ENCODE peak calls at places on chromosomes 7 and 10, in four cellular contexts. One of them, this sample, is unnamed.

GRCh38 chr10:71623098-71623985 is 96.2 kb downstream of the C10orf105 start:
- DNase-seq in NT2/D1: no peak
- DNase-seq in mesendoderm: peak; percentile 68
- DNase-seq in mammary epithelial cell: no peak
- DNase-seq in this sample: no peak

GRCh38 chr10:36026081-36026480 is 384.0 kb upstream of the FZD8 start:
- DNase-seq in NT2/D1: no peak
- DNase-seq in mesendoderm: no peak
- DNase-seq in mammary epithelial cell: no peak
- DNase-seq in this sample: no peak

GRCh38 chr10:129459762-129460539 is 7.1 kb upstream of the MGMT start:
- DNase-seq in NT2/D1: no peak
- DNase-seq in mesendoderm: no peak
- DNase-seq in mammary epithelial cell: no peak
- DNase-seq in this sample: no peak

GRCh38 chr10:14549496-14549895 is 218.8 kb upstream of the FRMD4A start:
- DNase-seq in NT2/D1: no peak
- DNase-seq in mesendoderm: no peak
- DNase-seq in mammary epithelial cell: no peak
- DNase-seq in this sample: no peak

GRCh38 chr10:43923328-43923727 is 274.6 kb upstream of the ZNF32 start:
- DNase-seq in NT2/D1: no peak
- DNase-seq in mesendoderm: no peak
- DNase-seq in mammary epithelial cell: no peak
- DNase-seq in this sample: no peak

GRCh38 chr7:126443951-126444350 is 808.8 kb downstream of the GRM8 start:
- DNase-seq in NT2/D1: no peak
- DNase-seq in mesendoderm: no peak
- DNase-seq in mammary epithelial cell: peak; percentile 6
- DNase-seq in this sample: no peak

GRCh38 chr7:111292026-111292430 is 201.1 kb downstream of the LRRN3 start:
- DNase-seq in NT2/D1: no peak
- DNase-seq in mesendoderm: no peak
- DNase-seq in mammary epithelial cell: no peak
- DNase-seq in this sample: no peak

GRCh38 chr7:861222-861621 is 15.1 kb upstream of the GET4 start:
- DNase-seq in NT2/D1: no peak
- DNase-seq in mesendoderm: no peak
- DNase-seq in mammary epithelial cell: no peak
- DNase-seq in this sample: no peak

GRCh38 chr10:79313320-79313719 is 33.9 kb upstream of the PPIF start:
- DNase-seq in NT2/D1: no peak
- DNase-seq in mesendoderm: no peak
- DNase-seq in mammary epithelial cell: no peak
- DNase-seq in this sample: no peak

GRCh38 chr10:48551796-48552591 is 52.9 kb downstream of the ARHGAP22 start:
- DNase-seq in NT2/D1: no peak
- DNase-seq in mesendoderm: peak; percentile 49
- DNase-seq in mammary epithelial cell: peak; percentile 11
- DNase-seq in this sample: peak; percentile 18

GRCh38 chr10:35335718-35336083 is 608 bp upstream of the CCNY start:
- DNase-seq in NT2/D1: no peak
- DNase-seq in mesendoderm: peak; percentile 41
- DNase-seq in mammary epithelial cell: peak; percentile 28
- DNase-seq in this sample: no peak

GRCh38 chr10:21533577-21534475 is at the start of gene MLLT10:
- DNase-seq in NT2/D1: peak; percentile 91
- DNase-seq in mesendoderm: peak; percentile 99
- DNase-seq in mammary epithelial cell: peak; percentile 92
- DNase-seq in this sample: peak; percentile 95

GRCh38 chr10:9922123-9922685 is 1095.5 kb upstream of the CELF2 start:
- DNase-seq in NT2/D1: no peak
- DNase-seq in mesendoderm: no peak
- DNase-seq in mammary epithelial cell: no peak
- DNase-seq in this sample: no peak

GRCh38 chr10:14626126-14626525 is 148.6 kb downstream of the FAM107B start:
- DNase-seq in NT2/D1: no peak
- DNase-seq in mesendoderm: no peak
- DNase-seq in mammary epithelial cell: no peak
- DNase-seq in this sample: no peak

GRCh38 chr10:77004917-77005564 is 632.6 kb downstream of the KCNMA1 start:
- DNase-seq in NT2/D1: peak; percentile 39
- DNase-seq in mesendoderm: peak; percentile 86
- DNase-seq in mammary epithelial cell: peak; percentile 41
- DNase-seq in this sample: peak; percentile 72

GRCh38 chr10:120727001-120727400 is 124.2 kb upstream of the WDR11 start:
- DNase-seq in NT2/D1: no peak
- DNase-seq in mesendoderm: no peak
- DNase-seq in mammary epithelial cell: no peak
- DNase-seq in this sample: no peak

GRCh38 chr7:46864711-46865110 is 717.2 kb downstream of the TNS3 start:
- DNase-seq in NT2/D1: no peak
- DNase-seq in mesendoderm: no peak
- DNase-seq in mammary epithelial cell: no peak
- DNase-seq in this sample: no peak

GRCh38 chr10:46096426-46096825 is 50.4 kb upstream of the MSMB start:
- DNase-seq in NT2/D1: no peak
- DNase-seq in mesendoderm: peak; percentile 65
- DNase-seq in mammary epithelial cell: no peak
- DNase-seq in this sample: no peak

GRCh38 chr10:105398202-105398601 is 757.1 kb downstream of the SORCS3 start:
- DNase-seq in NT2/D1: no peak
- DNase-seq in mesendoderm: no peak
- DNase-seq in mammary epithelial cell: no peak
- DNase-seq in this sample: no peak

GRCh38 chr10:77939561-77940001 is 13.0 kb upstream of the DLG5 start:
- DNase-seq in NT2/D1: no peak
- DNase-seq in mesendoderm: peak; percentile 71
- DNase-seq in mammary epithelial cell: no peak
- DNase-seq in this sample: no peak

GRCh38 chr10:13912111-13912510 is 325.3 kb downstream of the PRPF18 start:
- DNase-seq in NT2/D1: no peak
- DNase-seq in mesendoderm: no peak
- DNase-seq in mammary epithelial cell: no peak
- DNase-seq in this sample: no peak

GRCh38 chr10:970311-971149 is 17.7 kb upstream of the GTPBP4 start:
- DNase-seq in NT2/D1: no peak
- DNase-seq in mesendoderm: no peak
- DNase-seq in mammary epithelial cell: no peak
- DNase-seq in this sample: no peak

GRCh38 chr7:113402005-113402404 is 283.7 kb upstream of the SMIM30 start:
- DNase-seq in NT2/D1: no peak
- DNase-seq in mesendoderm: no peak
- DNase-seq in mammary epithelial cell: no peak
- DNase-seq in this sample: no peak

GRCh38 chr7:94301024-94301588 is 93.6 kb upstream of the COL1A2 start:
- DNase-seq in NT2/D1: peak; percentile 83
- DNase-seq in mesendoderm: peak; percentile 98
- DNase-seq in mammary epithelial cell: peak; percentile 88
- DNase-seq in this sample: peak; percentile 57
- H3K9ac ChIP-seq in NT2/D1: peak overlapping the region; percentile 36
- H3K9ac ChIP-seq in mesendoderm: peak overlapping the region; percentile 18
- H3K9ac ChIP-seq in mammary epithelial cell: no peak overlapping the region
- H3K9ac ChIP-seq in this sample: no peak overlapping the region

DNA sequence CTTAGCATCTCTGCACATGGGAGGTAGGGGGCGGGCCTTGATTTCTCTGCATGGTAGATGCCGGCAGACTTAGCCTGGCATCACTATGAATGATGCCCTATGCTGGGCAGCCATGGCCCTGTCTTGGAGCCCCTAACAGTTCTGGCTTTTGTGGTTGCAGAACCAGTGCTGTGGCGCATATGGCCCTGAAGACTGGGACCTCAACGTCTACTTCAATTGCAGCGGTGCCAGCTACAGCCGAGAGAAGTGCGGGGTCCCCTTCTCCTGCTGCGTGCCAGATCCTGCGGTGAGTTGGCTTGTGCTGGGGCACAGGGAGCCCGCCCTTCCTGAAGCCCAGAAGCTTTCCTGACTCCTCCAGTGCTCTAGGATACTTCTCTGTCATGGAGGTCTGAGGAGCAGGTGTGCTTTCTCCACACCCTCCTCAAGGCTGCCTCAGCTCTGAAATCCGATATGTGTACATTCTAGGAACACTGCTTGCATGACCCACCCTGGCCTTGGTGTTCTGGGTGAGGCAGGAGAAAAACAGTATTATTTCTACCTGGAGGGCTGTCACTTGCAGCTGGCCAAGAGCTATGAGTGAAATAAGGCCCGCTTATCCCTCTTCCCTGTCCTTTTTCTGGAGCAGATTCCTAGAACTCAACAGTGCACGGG is 25.6 kb upstream of the SH2D4B start:
- DNase-seq in NT2/D1: no peak
- DNase-seq in mesendoderm: no peak
- DNase-seq in mammary epithelial cell: no peak
- DNase-seq in this sample: no peak
- H3K36me3 ChIP-seq in NT2/D1: peaks cover 71% of the 10 kb centered on the region
- H3K36me3 ChIP-seq in mesendoderm: peaks cover 3% of the 10 kb centered on the region
- H3K36me3 ChIP-seq in mammary epithelial cell: peaks cover 29% of the 10 kb centered on the region
- H3K36me3 ChIP-seq in this sample: peaks cover 98% of the 10 kb centered on the region

DNA sequence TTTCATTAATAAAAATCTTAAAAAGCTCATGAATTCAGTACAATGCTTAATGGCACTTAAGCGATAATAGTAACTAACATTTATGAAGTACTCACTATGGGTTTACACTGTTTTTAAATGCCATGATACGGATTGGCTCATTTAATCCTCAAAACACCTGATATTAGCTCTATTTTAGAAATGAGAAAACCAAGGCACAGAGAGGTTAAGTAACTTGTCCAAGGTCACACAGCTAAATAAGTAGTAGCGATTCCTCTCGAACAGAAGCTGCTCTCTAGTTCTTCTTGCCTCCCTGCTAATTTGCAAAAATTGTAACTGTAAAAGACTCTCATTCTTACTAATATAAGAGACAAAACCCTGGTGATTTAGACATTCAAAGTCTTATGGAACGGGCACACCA is 110.7 kb upstream of the RHEB start:
- DNase-seq in NT2/D1: no peak
- DNase-seq in mesendoderm: no peak
- DNase-seq in mammary epithelial cell: no peak
- DNase-seq in this sample: no peak
- H3K9ac ChIP-seq in NT2/D1: no peak overlapping the region
- H3K9ac ChIP-seq in mesendoderm: no peak overlapping the region
- H3K9ac ChIP-seq in mammary epithelial cell: peak overlapping the region; percentile 79
- H3K9ac ChIP-seq in this sample: no peak overlapping the region

DNA sequence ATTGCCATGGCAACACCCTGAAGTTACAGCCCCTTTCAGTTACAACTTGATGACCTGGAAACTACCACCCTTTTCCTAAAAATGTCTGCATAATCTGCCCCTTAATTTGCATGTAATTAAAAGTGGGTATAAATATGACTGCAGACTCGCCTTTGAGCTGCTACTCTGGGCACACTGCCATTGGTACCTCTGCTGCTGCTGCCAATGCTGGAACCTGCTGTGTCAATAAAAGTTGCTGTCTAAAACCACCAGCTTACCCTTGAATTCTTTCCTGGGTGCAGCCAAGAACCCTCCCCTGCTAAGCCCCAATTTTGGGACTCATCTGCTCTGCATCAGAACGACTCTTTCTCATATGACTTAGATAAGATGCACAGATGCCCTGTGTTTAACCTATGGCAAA is 10.2 kb upstream of the FRA10AC1 start:
- DNase-seq in NT2/D1: no peak
- DNase-seq in mesendoderm: no peak
- DNase-seq in mammary epithelial cell: no peak
- DNase-seq in this sample: no peak
- H3K36me3 ChIP-seq in NT2/D1: no peaks in the 10 kb centered on the region
- H3K36me3 ChIP-seq in mesendoderm: no peaks in the 10 kb centered on the region
- H3K36me3 ChIP-seq in mammary epithelial cell: no peaks in the 10 kb centered on the region
- H3K36me3 ChIP-seq in this sample: no peaks in the 10 kb centered on the region

GRCh38 chr10:31134303-31134928 is 102.8 kb upstream of the ZNF438 start:
- DNase-seq in NT2/D1: no peak
- DNase-seq in mesendoderm: peak; percentile 62
- DNase-seq in mammary epithelial cell: peak; percentile 49
- DNase-seq in this sample: no peak
- H3K9ac ChIP-seq in NT2/D1: peak overlapping the region; percentile 82
- H3K9ac ChIP-seq in mesendoderm: peak overlapping the region; percentile 76
- H3K9ac ChIP-seq in mammary epithelial cell: no peak overlapping the region
- H3K9ac ChIP-seq in this sample: peak overlapping the region; percentile 47

DNA sequence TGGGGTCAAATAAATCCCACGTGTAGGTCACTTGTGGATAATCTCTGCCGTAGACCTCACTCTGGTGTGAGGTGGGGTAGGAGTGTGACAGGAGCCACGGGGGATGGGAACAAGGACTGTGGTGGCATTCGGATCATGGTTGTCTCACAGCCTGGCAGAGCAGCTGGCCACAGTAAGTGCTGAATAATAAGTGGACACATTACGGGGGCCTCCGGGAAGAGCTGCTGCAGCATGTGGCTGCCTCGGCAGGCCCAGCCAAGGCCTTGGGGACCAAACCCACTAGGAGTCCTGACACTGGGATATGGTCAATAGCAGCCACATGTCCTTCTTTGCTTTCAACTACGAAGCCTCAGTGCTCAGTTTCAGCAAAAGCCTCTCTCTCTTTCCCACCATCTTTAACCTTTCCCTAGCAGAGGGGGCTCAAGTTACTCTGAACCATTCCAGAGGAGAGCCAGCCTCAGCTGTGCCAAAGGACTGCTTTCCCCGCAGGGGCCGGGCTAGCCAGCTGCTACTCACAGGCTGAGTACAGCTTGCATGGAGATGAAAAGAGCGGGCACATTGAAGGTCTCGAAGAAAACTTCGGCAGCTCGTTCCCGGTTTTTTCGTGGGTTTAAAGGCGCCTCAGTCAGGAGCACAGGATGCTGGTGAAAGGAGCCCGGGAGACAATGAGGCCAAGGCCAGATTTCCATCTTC is 17.3 kb downstream of the ACTR1A start:
- DNase-seq in NT2/D1: no peak
- DNase-seq in mesendoderm: no peak
- DNase-seq in mammary epithelial cell: no peak
- DNase-seq in this sample: no peak
- H3K36me3 ChIP-seq in NT2/D1: peaks cover 85% of the 10 kb centered on the region
- H3K36me3 ChIP-seq in mesendoderm: peaks cover 27% of the 10 kb centered on the region
- H3K36me3 ChIP-seq in mammary epithelial cell: peaks cover 25% of the 10 kb centered on the region
- H3K36me3 ChIP-seq in this sample: peaks cover 65% of the 10 kb centered on the region

GRCh38 chr10:69346776-69347175 is 68.5 kb downstream of the HK1 start:
- DNase-seq in NT2/D1: no peak
- DNase-seq in mesendoderm: no peak
- DNase-seq in mammary epithelial cell: no peak
- DNase-seq in this sample: no peak

GRCh38 chr10:69345402-69345801 is 67.1 kb downstream of the HK1 start:
- DNase-seq in NT2/D1: no peak
- DNase-seq in mesendoderm: no peak
- DNase-seq in mammary epithelial cell: no peak
- DNase-seq in this sample: no peak

GRCh38 chr10:69344591-69345244 is 66.4 kb downstream of the HK1 start:
- DNase-seq in NT2/D1: no peak
- DNase-seq in mesendoderm: no peak
- DNase-seq in mammary epithelial cell: no peak
- DNase-seq in this sample: no peak

GRCh38 chr10:69345890-69346474 is 67.7 kb downstream of the HK1 start:
- DNase-seq in NT2/D1: no peak
- DNase-seq in mesendoderm: peak; percentile 80
- DNase-seq in mammary epithelial cell: no peak
- DNase-seq in this sample: no peak

GRCh38 chr10:69343905-69344304 is 65.6 kb downstream of the HK1 start:
- DNase-seq in NT2/D1: no peak
- DNase-seq in mesendoderm: no peak
- DNase-seq in mammary epithelial cell: no peak
- DNase-seq in this sample: no peak
- H3K9ac ChIP-seq in NT2/D1: no peak overlapping the region
- H3K9ac ChIP-seq in mesendoderm: no peak overlapping the region
- H3K9ac ChIP-seq in mammary epithelial cell: no peak overlapping the region
- H3K9ac ChIP-seq in this sample: no peak overlapping the region

GRCh38 chr10:5882961-5883360 is 6.7 kb downstream of the ANKRD16 start:
- DNase-seq in NT2/D1: no peak
- DNase-seq in mesendoderm: no peak
- DNase-seq in mammary epithelial cell: no peak
- DNase-seq in this sample: no peak
- H3K36me3 ChIP-seq in NT2/D1: peaks cover 51% of the 10 kb centered on the region
- H3K36me3 ChIP-seq in mesendoderm: peaks cover 10% of the 10 kb centered on the region
- H3K36me3 ChIP-seq in mammary epithelial cell: peaks cover 23% of the 10 kb centered on the region
- H3K36me3 ChIP-seq in this sample: peaks cover 22% of the 10 kb centered on the region

This sample was measured in neuronal stem cell.